ENCODE peak calls at places on chromosomes 13 and 19, in eight cellular contexts. A, O, J, E, B, C, K and I are unnamed samples. For H3K4me1 and H3K27me3, the result is how much of the 10 kb centered on the place peaks cover.

GRCh38 chr13:37313383-37313782 is 207.9 kb upstream of the CSNK1A1L start:
- DNase-seq in A (no peak), O (no peak), J (no peak), E (no peak), B (no peak), C (no peak), K (no peak), I (no peak)

GRCh38 chr19:1910169-1910568 is 5.0 kb downstream of the ADAT3 start:
- DNase-seq in A (no peak), O (no peak), J (no peak), E (no peak), B (no peak), C (no peak), K (no peak), I (peak)

GRCh38 chr13:101919541-101920306 is 467.2 kb downstream of the ITGBL1 start:
- DNase-seq in A (no peak), O (no peak), J (peak), E (peak), B (no peak), C (peak), K (peak), I (no peak)

GRCh38 chr19:33868821-33869412 is 72.2 kb downstream of the KCTD15 start:
- DNase-seq in A (no peak), O (no peak), J (peak), E (peak), B (no peak), C (peak), K (peak), I (no peak)

GRCh38 chr13:44920013-44920412 is 69.3 kb downstream of the NUFIP1 start:
- DNase-seq in A (no peak), O (no peak), J (no peak), E (no peak), B (no peak), C (no peak), K (no peak), I (no peak)

GRCh38 chr19:13134626-13135025 is 15.5 kb downstream of the STX10 start:
- DNase-seq in A (no peak), O (no peak), J (no peak), E (no peak), B (no peak), C (no peak), K (peak), I (no peak)

GRCh38 chr19:5567360-5567970 is at the start of gene TINCR:
- DNase-seq in A (no peak), O (no peak), J (no peak), E (no peak), B (no peak), C (no peak), K (no peak), I (peak)

GRCh38 chr13:33740134-33740538 is 77.8 kb upstream of the RFC3 start:
- DNase-seq in A (no peak), O (no peak), J (no peak), E (no peak), B (no peak), C (no peak), K (no peak), I (no peak)

GRCh38 chr13:79434578-79434977 is 28.5 kb upstream of the RBM26 start:
- DNase-seq in A (no peak), O (no peak), J (no peak), E (no peak), B (no peak), C (no peak), K (no peak), I (no peak)

GRCh38 chr19:15280915-15281683 is 48.9 kb upstream of the EPHX3 start:
- DNase-seq in A (peak), O (peak), J (peak), E (peak), B (peak), C (peak), K (peak), I (peak)

GRCh38 chr13:109789262-109789661 is 2.9 kb upstream of the IRS2 start:
- DNase-seq in A (no peak), O (peak), J (no peak), E (no peak), B (no peak), C (peak), K (no peak), I (no peak)

GRCh38 chr13:113729329-113730019 is 29.6 kb upstream of the TMEM255B start:
- DNase-seq in A (no peak), O (no peak), J (no peak), E (peak), B (no peak), C (peak), K (peak), I (no peak)

GRCh38 chr19:34436716-34437115 is 8.5 kb downstream of the UBA2 start:
- DNase-seq in A (no peak), O (no peak), J (no peak), E (no peak), B (no peak), C (no peak), K (no peak), I (no peak)

GRCh38 chr13:30126903-30127428 is 180.4 kb downstream of the KATNAL1 start:
- DNase-seq in A (no peak), O (no peak), J (no peak), E (no peak), B (no peak), C (no peak), K (no peak), I (no peak)

GRCh38 chr13:80755925-80756324 is 415.0 kb upstream of the SPRY2 start:
- DNase-seq in A (no peak), O (no peak), J (no peak), E (no peak), B (no peak), C (no peak), K (no peak), I (no peak)

GRCh38 chr19:1942078-1942933 is 1.3 kb downstream of the CSNK1G2 start:
- DNase-seq in A (peak), O (peak), J (peak), E (peak), B (peak), C (peak), K (peak), I (peak)

GRCh38 chr19:28486934-28487333 is 726.0 kb downstream of the UQCRFS1 start:
- DNase-seq in A (no peak), O (no peak), J (no peak), E (no peak), B (no peak), C (no peak), K (no peak), I (no peak)

GRCh38 chr13:50936681-50937080 is 27.1 kb downstream of the RNASEH2B start:
- DNase-seq in A (no peak), O (no peak), J (no peak), E (no peak), B (no peak), C (no peak), K (no peak), I (no peak)

GRCh38 chr19:27741236-27741635 is 1471.7 kb downstream of the UQCRFS1 start:
- DNase-seq in A (no peak), O (peak), J (no peak), E (no peak), B (no peak), C (no peak), K (no peak), I (no peak)

GRCh38 chr13:43979492-43979891 is 99.8 kb downstream of the LACC1 start:
- DNase-seq in A (no peak), O (no peak), J (no peak), E (no peak), B (no peak), C (no peak), K (no peak), I (no peak)

GRCh38 chr19:43739419-43739818 is 15.3 kb downstream of the SMG9 start:
- DNase-seq in A (no peak), O (no peak), J (no peak), E (no peak), B (no peak), C (no peak), K (no peak), I (no peak)

GRCh38 chr13:35475960-35476943 is at the start of gene MAB21L1:
- DNase-seq in A (peak), O (no peak), J (peak), E (no peak), B (peak), C (no peak), K (peak), I (peak)

GRCh38 chr19:51480590-51480989 is 2.3 kb downstream of the CEACAM18 start:
- DNase-seq in A (no peak), O (no peak), J (no peak), E (no peak), B (no peak), C (peak), K (no peak), I (no peak)

GRCh38 chr13:76798037-76798436 is 88.2 kb downstream of the KCTD12 start:
- DNase-seq in A (no peak), O (no peak), J (no peak), E (no peak), B (no peak), C (no peak), K (no peak), I (no peak)

GRCh38 chr13:101307181-101307701 is 109.1 kb downstream of the NALCN start:
- DNase-seq in A (no peak), O (no peak), J (no peak), E (no peak), B (no peak), C (no peak), K (no peak), I (no peak)

GRCh38 chr19:31541396-31541795 is 192.2 kb upstream of the TSHZ3 start:
- DNase-seq in A (no peak), O (no peak), J (no peak), E (no peak), B (no peak), C (no peak), K (no peak), I (no peak)

GRCh38 chr19:41302624-41303351 is 7.2 kb upstream of the CCDC97 start:
- DNase-seq in A (no peak), O (no peak), J (no peak), E (no peak), B (peak), C (no peak), K (no peak), I (peak)

GRCh38 chr19:40147693-40148347 is 43.4 kb upstream of the MAP3K10 start:
- DNase-seq in A (no peak), O (peak), J (no peak), E (no peak), B (no peak), C (no peak), K (no peak), I (no peak)

GRCh38 chr13:64675256-64675892 is 2554.8 kb downstream of the PCDH9 start:
- DNase-seq in A (no peak), O (no peak), J (no peak), E (no peak), B (no peak), C (no peak), K (no peak), I (no peak)

GRCh38 chr19:49895566-49896297 is 955 bp downstream of the IL4I1 start:
- DNase-seq in A (no peak), O (no peak), J (no peak), E (no peak), B (no peak), C (no peak), K (no peak), I (peak)

GRCh38 chr19:50214699-50215543 is 11.5 kb downstream of the MYH14 start:
- DNase-seq in A (no peak), O (no peak), J (no peak), E (no peak), B (no peak), C (no peak), K (no peak), I (peak)

GRCh38 chr13:30457306-30457891 is 8.3 kb downstream of the HMGB1 start:
- DNase-seq in A (no peak), O (no peak), J (no peak), E (no peak), B (no peak), C (no peak), K (no peak), I (no peak)

GRCh38 chr13:81671103-81671502 is 1330.2 kb upstream of the SPRY2 start:
- DNase-seq in A (no peak), O (no peak), J (no peak), E (no peak), B (no peak), C (no peak), K (no peak), I (no peak)

DNA sequence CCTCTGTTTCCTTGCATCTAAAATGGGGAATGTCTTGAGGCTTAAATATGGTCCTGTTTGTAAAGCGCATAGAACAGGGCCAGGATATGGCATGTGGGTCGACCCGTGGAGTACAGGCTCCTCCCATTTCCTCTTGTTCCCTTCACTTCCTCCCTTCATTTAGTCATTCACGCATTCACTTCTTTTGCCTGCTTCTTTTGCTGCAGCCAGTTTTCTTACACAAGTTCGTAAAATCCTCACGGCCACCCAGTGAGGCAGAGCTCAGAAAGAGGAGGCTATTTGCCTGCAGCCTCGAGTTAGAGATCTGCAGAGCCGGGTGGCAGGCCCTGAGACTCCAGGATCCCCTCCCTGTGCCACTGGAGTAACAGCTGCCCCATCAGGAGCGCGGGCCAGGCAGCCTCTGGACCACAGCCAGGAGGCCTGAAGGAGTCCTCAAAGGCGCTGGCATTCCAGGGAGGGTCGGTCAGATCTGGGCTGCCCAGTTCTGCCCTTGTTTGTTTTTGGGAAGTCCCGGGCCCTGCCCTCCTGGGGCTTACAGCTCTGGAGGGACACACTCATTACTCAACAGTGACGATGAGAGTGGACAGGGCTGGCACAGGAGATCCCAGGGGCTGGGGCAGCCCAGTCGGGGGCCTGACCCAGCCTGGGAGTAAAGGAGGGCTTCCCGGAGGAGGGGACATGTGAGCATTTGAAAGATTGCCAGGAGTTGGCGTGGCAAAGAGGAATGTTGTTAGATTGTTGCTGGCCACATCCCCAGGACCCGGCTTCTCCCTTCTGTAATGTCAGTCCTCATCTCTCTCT is 4.6 kb downstream of the PPP5C start:
- DNase-seq in A (no peak), O (no peak), J (peak), E (no peak), B (peak), C (no peak), K (peak), I (peak)
- H3K4me1 ChIP-seq in A (under half), O (under half), J (half or more), E (half or more), B (half or more), C (under half), K (half or more), I (under half)

GRCh38 chr19:58401825-58402433 is 6.5 kb downstream of the RNF225 start:
- DNase-seq in A (no peak), O (no peak), J (no peak), E (no peak), B (no peak), C (no peak), K (no peak), I (no peak)

GRCh38 chr19:58398545-58398944 is 3.1 kb downstream of the RNF225 start:
- DNase-seq in A (no peak), O (no peak), J (no peak), E (no peak), B (no peak), C (no peak), K (no peak), I (no peak)

GRCh38 chr19:58400638-58400915 is 5.1 kb downstream of the RNF225 start:
- DNase-seq in A (no peak), O (no peak), J (no peak), E (no peak), B (no peak), C (no peak), K (no peak), I (no peak)

GRCh38 chr19:58399903-58400637 is 4.6 kb downstream of the RNF225 start:
- DNase-seq in A (no peak), O (no peak), J (no peak), E (no peak), B (no peak), C (no peak), K (no peak), I (peak)

GRCh38 chr19:58400916-58401824 is 5.7 kb downstream of the RNF225 start:
- DNase-seq in A (peak), O (peak), J (peak), E (peak), B (peak), C (peak), K (peak), I (peak)
- TF ChIP-seq CTCF in A (no peak), O (peak), J (no peak), E (peak), B (no peak), C (peak), K (no peak), I (no peak)

DNA sequence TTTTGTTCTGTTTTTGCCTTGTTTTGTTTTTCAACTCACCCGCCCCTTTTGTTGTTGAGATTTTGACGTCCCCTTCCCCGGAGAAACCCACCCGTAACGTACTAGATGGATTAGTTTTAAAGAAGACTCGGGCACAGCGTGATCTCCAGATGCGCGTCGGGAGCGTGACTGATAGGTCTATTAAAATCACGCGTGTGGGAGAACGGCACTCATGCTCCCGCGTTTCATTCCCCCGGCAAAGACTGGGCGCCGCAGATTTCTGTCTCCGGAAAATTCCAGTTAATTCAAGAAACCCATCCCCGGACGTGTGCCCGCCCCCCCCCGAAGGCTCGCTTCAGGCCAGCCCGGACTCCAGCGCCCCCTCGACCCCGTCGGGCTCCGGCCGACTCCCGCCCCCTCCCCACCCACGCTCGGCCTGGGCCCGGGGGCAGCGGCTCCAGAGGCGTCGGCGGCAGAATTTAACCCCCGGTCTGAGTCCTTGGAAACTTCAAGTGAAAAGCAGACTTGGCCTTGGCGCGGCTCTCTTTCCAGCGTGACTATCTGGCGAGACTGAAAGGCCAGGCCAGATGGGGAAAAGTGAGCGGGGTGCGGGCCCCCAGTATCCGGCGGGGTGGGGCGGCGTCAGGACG is 5.1 kb downstream of the SOX1 start:
- DNase-seq in A (no peak), O (no peak), J (no peak), E (no peak), B (no peak), C (no peak), K (no peak), I (peak)
- H3K27me3 ChIP-seq in A (under half), O (under half), J (half or more), E (half or more), B (under half), C (under half), K (half or more), I (half or more)

GRCh38 chr13:41178040-41178439 is 16.3 kb downstream of the KBTBD7 start:
- DNase-seq in A (no peak), O (no peak), J (no peak), E (no peak), B (no peak), C (no peak), K (no peak), I (no peak)

GRCh38 chr13:41186481-41186880 is 7.9 kb downstream of the KBTBD7 start:
- DNase-seq in A (no peak), O (no peak), J (no peak), E (no peak), B (no peak), C (no peak), K (no peak), I (no peak)

GRCh38 chr13:41179593-41180250 is 14.6 kb downstream of the KBTBD7 start:
- DNase-seq in A (no peak), O (no peak), J (no peak), E (no peak), B (no peak), C (no peak), K (no peak), I (no peak)

GRCh38 chr13:41177616-41178015 is 16.8 kb downstream of the KBTBD7 start:
- DNase-seq in A (no peak), O (no peak), J (no peak), E (no peak), B (no peak), C (no peak), K (no peak), I (no peak)

DNA sequence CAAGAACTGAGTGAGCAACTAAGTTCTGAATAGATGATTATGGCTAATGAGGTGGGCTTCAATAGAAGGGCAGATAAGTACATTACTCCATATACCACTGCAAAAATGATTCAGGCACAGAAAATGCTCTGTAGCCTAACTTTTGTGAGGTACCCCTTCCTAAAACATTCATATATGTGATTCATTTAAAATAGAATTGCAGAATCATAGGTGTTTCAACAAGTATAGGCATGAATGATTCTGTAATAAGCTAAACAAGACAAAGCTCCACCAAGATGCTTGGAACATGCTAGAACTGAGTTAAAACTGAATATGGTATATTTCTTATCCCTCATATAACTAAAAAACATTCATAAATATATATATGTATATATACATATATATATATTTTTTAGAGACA is 12.1 kb downstream of the KBTBD7 start:
- DNase-seq in A (no peak), O (no peak), J (no peak), E (no peak), B (no peak), C (no peak), K (no peak), I (no peak)
- H3K4me1 ChIP-seq in A (under half), O (under half), J (under half), E (under half), B (under half), C (under half), K (under half), I (under half)

GRCh38 chr19:38929929-38930775 is at the start of gene SARS2:
- DNase-seq in A (peak), O (peak), J (peak), E (peak), B (peak), C (peak), K (peak), I (peak)

GRCh38 chr19:38928406-38929001 is 2.1 kb downstream of the SARS2 start:
- DNase-seq in A (no peak), O (no peak), J (no peak), E (no peak), B (no peak), C (no peak), K (no peak), I (no peak)

GRCh38 chr19:38930776-38931761 is at the start of gene MRPS12:
- DNase-seq in A (peak), O (peak), J (peak), E (peak), B (peak), C (peak), K (peak), I (no peak)

GRCh38 chr19:38933544-38933943 is 2.8 kb downstream of the MRPS12 start:
- DNase-seq in A (no peak), O (no peak), J (no peak), E (no peak), B (no peak), C (no peak), K (no peak), I (no peak)

GRCh38 chr19:38932425-38933179 is 1.9 kb downstream of the MRPS12 start:
- DNase-seq in A (no peak), O (peak), J (no peak), E (no peak), B (no peak), C (peak), K (no peak), I (peak)
- TF ChIP-seq CTCF in A (no peak), O (peak), J (peak), E (peak), B (no peak), C (peak), K (peak), I (no peak)